ENCODE peak calls at places on chromosomes 1 and 21, in six cellular contexts. Y is transverse colon, Q is breast epithelium, B is endothelial cell of umbilical vein, M is prostate gland, H is K562. D is an unnamed sample.

GRCh38 chr1:85074365-85074964 is 26.2 kb upstream of the MCOLN3 start:
- DNase-seq in Y (no peak), Q (no peak), B (no peak), M (no peak), H (no peak), D (no peak)

GRCh38 chr21:35139382-35139715 is 90.2 kb upstream of the RUNX1 start:
- DNase-seq in Y (no peak), Q (no peak), B (no peak), M (no peak), H (no peak), D (no peak)

GRCh38 chr21:44700101-44701022 is 3.4 kb downstream of the KRTAP10-12 start:
- DNase-seq in Y (no peak), Q (no peak), B (no peak), M (no peak), H (peak), D (no peak)

GRCh38 chr21:41168391-41169257 is 664 bp downstream of the BACE2 start:
- DNase-seq in Y (peak), Q (peak), B (peak), M (peak), H (no peak), D (no peak)

GRCh38 chr1:212554401-212554800 is 54.2 kb upstream of the ATF3 start:
- DNase-seq in Y (no peak), Q (no peak), B (no peak), M (no peak), H (no peak), D (no peak)

GRCh38 chr21:29648710-29649240 is 291.0 kb downstream of the GRIK1 start:
- DNase-seq in Y (no peak), Q (no peak), B (no peak), M (no peak), H (no peak), D (no peak)

GRCh38 chr1:212488436-212489283 is 55.9 kb downstream of the NENF start:
- DNase-seq in Y (peak), Q (no peak), B (no peak), M (no peak), H (no peak), D (no peak)

GRCh38 chr1:92949937-92950817 is 11.1 kb downstream of the DIPK1A start:
- DNase-seq in Y (no peak), Q (no peak), B (no peak), M (no peak), H (no peak), D (no peak)

GRCh38 chr1:157575744-157576143 is 22.1 kb downstream of the FCRL4 start:
- DNase-seq in Y (no peak), Q (no peak), B (no peak), M (no peak), H (no peak), D (no peak)

GRCh38 chr1:160171352-160171751 is 19.0 kb upstream of the CASQ1 start:
- DNase-seq in Y (no peak), Q (no peak), B (no peak), M (no peak), H (no peak), D (no peak)

GRCh38 chr1:94033849-94034248 is 87.1 kb downstream of the ABCA4 start:
- DNase-seq in Y (no peak), Q (no peak), B (peak), M (no peak), H (no peak), D (no peak)

GRCh38 chr1:216665891-216666290 is 57.3 kb downstream of the ESRRG start:
- DNase-seq in Y (no peak), Q (no peak), B (no peak), M (no peak), H (no peak), D (no peak)

GRCh38 chr1:4944072-4944471 is 289.7 kb downstream of the AJAP1 start:
- DNase-seq in Y (no peak), Q (no peak), B (no peak), M (no peak), H (no peak), D (no peak)

GRCh38 chr1:182616130-182617074 is 12.2 kb upstream of the RGS16 start:
- DNase-seq in Y (peak), Q (peak), B (peak), M (peak), H (no peak), D (peak)

GRCh38 chr1:226436855-226437491 is 29.1 kb upstream of the PARP1 start:
- DNase-seq in Y (peak), Q (no peak), B (no peak), M (no peak), H (no peak), D (no peak)

GRCh38 chr1:177705839-177706238 is 264.0 kb downstream of the SEC16B start:
- DNase-seq in Y (no peak), Q (no peak), B (no peak), M (no peak), H (no peak), D (no peak)

GRCh38 chr1:66302810-66303209 is 231.1 kb upstream of the SGIP1 start:
- DNase-seq in Y (no peak), Q (no peak), B (no peak), M (no peak), H (no peak), D (no peak)

GRCh38 chr1:170560681-170561285 is 28.8 kb downstream of the GORAB start:
- DNase-seq in Y (no peak), Q (no peak), B (no peak), M (no peak), H (no peak), D (no peak)

GRCh38 chr1:209106237-209106741 is 477.2 kb upstream of the CAMK1G start:
- DNase-seq in Y (no peak), Q (no peak), B (no peak), M (no peak), H (no peak), D (no peak)

GRCh38 chr21:32190491-32191144 is 88.2 kb downstream of the MIS18A start:
- DNase-seq in Y (no peak), Q (no peak), B (no peak), M (no peak), H (no peak), D (no peak)

GRCh38 chr1:221604948-221605347 is 136.9 kb downstream of the DUSP10 start:
- DNase-seq in Y (no peak), Q (no peak), B (no peak), M (no peak), H (no peak), D (no peak)

GRCh38 chr1:5733596-5733995 is 258.6 kb downstream of the NPHP4 start:
- DNase-seq in Y (no peak), Q (peak), B (no peak), M (no peak), H (no peak), D (no peak)

GRCh38 chr1:17765444-17766411 is 10.6 kb downstream of the ACTL8 start:
- DNase-seq in Y (no peak), Q (no peak), B (no peak), M (no peak), H (no peak), D (no peak)

GRCh38 chr1:53697671-53698380 is 41.1 kb downstream of the GLIS1 start:
- DNase-seq in Y (peak), Q (no peak), B (no peak), M (no peak), H (no peak), D (no peak)

GRCh38 chr21:15383588-15383987 is 318.8 kb upstream of the NRIP1 start:
- DNase-seq in Y (no peak), Q (no peak), B (no peak), M (no peak), H (no peak), D (no peak)

GRCh38 chr1:32729254-32730046 is 26.9 kb upstream of the SYNC start:
- DNase-seq in Y (no peak), Q (no peak), B (no peak), M (no peak), H (peak), D (no peak)

GRCh38 chr1:32728413-32729077 is 26.0 kb upstream of the SYNC start:
- DNase-seq in Y (no peak), Q (no peak), B (no peak), M (no peak), H (no peak), D (no peak)

GRCh38 chr1:32725595-32725942 is 23.0 kb upstream of the SYNC start:
- DNase-seq in Y (no peak), Q (no peak), B (no peak), M (no peak), H (no peak), D (no peak)

GRCh38 chr1:32727876-32728275 is 25.3 kb upstream of the SYNC start:
- DNase-seq in Y (no peak), Q (no peak), B (no peak), M (no peak), H (no peak), D (no peak)

GRCh38 chr1:32724678-32725594 is 22.4 kb upstream of the SYNC start:
- DNase-seq in Y (peak), Q (no peak), B (peak), M (no peak), H (peak), D (no peak)
- TF ChIP-seq POLR2AphosphoS5 in Y (no peak), Q (no peak), B (peak), M (no peak), H (no peak), D (no peak)

DNA sequence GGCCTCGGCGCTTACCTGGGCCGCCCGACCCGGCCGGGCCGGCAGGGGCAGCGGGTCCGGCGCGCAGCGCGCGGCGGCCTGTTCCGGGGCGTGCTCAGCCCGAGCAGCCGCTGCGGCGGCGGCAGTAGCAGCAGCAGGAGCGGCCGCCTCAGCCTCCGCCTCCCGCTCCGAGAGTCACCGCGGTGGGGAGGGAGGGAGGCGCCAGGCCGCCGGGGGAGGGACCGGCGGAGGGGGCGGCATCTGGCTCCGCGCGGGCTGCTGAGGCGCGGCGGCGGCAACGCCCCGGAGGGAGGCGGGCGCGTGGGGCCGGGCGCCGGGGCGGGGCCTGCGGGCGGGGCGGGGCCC is at the start of gene CTNNBIP1:
- DNase-seq in Y (no peak), Q (no peak), B (no peak), M (no peak), H (no peak), D (peak)
- TF ChIP-seq POLR2A in Y (no peak), Q (no peak), B (peak), M (peak), H (no peak), D (peak)

GRCh38 chr1:172746091-172746949 is 87.4 kb downstream of the FASLG start:
- DNase-seq in Y (no peak), Q (no peak), B (peak), M (peak), H (no peak), D (peak)
- TF ChIP-seq POLR2AphosphoS5 in Y (peak), Q (peak), B (peak), M (peak), H (peak), D (no peak)

GRCh38 chr1:40096977-40097782 is at the start of gene PPT1:
- DNase-seq in Y (peak), Q (peak), B (peak), M (peak), H (peak), D (peak)
- TF ChIP-seq POLR2A in Y (peak), Q (no peak), B (peak), M (peak), H (peak), D (peak)

DNA sequence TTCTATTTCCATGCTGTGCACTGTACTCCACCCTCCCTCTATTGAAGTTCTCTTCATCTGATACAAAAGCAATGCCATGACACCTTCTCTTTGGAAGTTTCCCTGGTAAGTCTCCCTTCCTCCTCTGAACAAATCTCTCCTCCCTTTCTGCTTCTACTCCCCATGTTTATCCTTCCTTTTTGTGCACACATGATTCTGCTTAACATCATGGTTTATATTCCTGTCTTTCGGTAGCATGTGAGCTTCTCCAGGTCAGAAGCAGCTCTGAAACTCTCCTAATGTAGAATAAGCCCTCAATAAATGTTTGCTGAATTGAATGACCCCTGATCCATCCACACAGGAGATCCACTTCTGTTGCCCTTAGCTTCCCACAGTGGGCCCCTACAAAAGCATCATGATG is 328.6 kb downstream of the PLPP3 start:
- DNase-seq in Y (no peak), Q (no peak), B (no peak), M (no peak), H (no peak), D (no peak)
- TF ChIP-seq POLR2AphosphoS5 in Y (no peak), Q (no peak), B (no peak), M (no peak), H (no peak), D (no peak)

GRCh38 chr1:232868793-232869491 is 63.7 kb downstream of the MAP10 start:
- DNase-seq in Y (no peak), Q (peak), B (no peak), M (peak), H (no peak), D (no peak)
- TF ChIP-seq POLR2A in Y (no peak), Q (peak), B (no peak), M (no peak), H (no peak), D (no peak)